ENCODE peak calls at places on chromosome 15, in five cellular contexts. M is GM12891, A is mucosa of descending colon, V is NCI-H1105 treated with DMSO at 0.1 percent for 48 hours, G is non-pigmented ciliary epithelial cell. J is an unnamed sample.

GRCh38 chr15:66707310-66708160 is 5.5 kb downstream of the SMAD6 start:
- DNase-seq in M (no peak), A (peak; percentile 67), V (peak; percentile 94), G (no peak), J (peak; percentile 43)

GRCh38 chr15:57458255-57458850 is 82.0 kb downstream of the CGNL1 start:
- DNase-seq in M (no peak), A (no peak), V (no peak), G (no peak), J (no peak)

GRCh38 chr15:57403532-57403931 is 27.2 kb downstream of the CGNL1 start:
- DNase-seq in M (no peak), A (no peak), V (no peak), G (no peak), J (no peak)

GRCh38 chr15:69869291-69869690 is 228.4 kb downstream of the TLE3 start:
- DNase-seq in M (no peak), A (no peak), V (no peak), G (no peak), J (no peak)

GRCh38 chr15:66862878-66863335 is 160.9 kb downstream of the SMAD6 start:
- DNase-seq in M (peak; percentile 66), A (peak; percentile 88), V (peak; percentile 62), G (no peak), J (peak; percentile 79)

GRCh38 chr15:51077565-51078153 is 17.0 kb downstream of the TNFAIP8L3 start:
- DNase-seq in M (peak; percentile 54), A (peak; percentile 71), V (no peak), G (peak; percentile 20), J (peak; percentile 70)

GRCh38 chr15:36612063-36612788 is 32.8 kb downstream of the CDIN1 start:
- DNase-seq in M (no peak), A (no peak), V (no peak), G (peak; percentile 87), J (no peak)

GRCh38 chr15:76011611-76012010 is 613 bp downstream of the NRG4 start:
- DNase-seq in M (no peak), A (no peak), V (no peak), G (no peak), J (no peak)

GRCh38 chr15:85473455-85473854 is 93.1 kb downstream of the AKAP13 start:
- DNase-seq in M (no peak), A (no peak), V (no peak), G (no peak), J (no peak)

GRCh38 chr15:82862886-82863285 is 53.5 kb downstream of the WHAMM start:
- DNase-seq in M (no peak), A (no peak), V (no peak), G (no peak), J (no peak)

J was measured in left ventricle myocardium inferior.